ENCODE peak calls at places on chromosomes 6 and 20, in seven cellular contexts. N is tibial nerve, S is neural progenitor cell, C is WTC11, M is glutamatergic neuron, I is neural crest cell, O is RWPE1. H is an unnamed sample.

GRCh38 chr6:169161572-169162167 is 92.0 kb downstream of the THBS2 start:
- DNase-seq in N (no peak), S (no peak), C (no peak), M (no peak), I (no peak), O (no peak), H (no peak)

GRCh38 chr6:120576061-120576460 is 758.2 kb downstream of the TBC1D32 start:
- DNase-seq in N (no peak), S (no peak), C (no peak), M (no peak), I (no peak), O (no peak), H (no peak)

GRCh38 chr6:35259946-35260626 is 551 bp downstream of the ZNF76 start:
- DNase-seq in N (peak), S (no peak), C (peak), M (peak), I (no peak), O (peak), H (no peak)

GRCh38 chr6:159682265-159682664 is 10.8 kb downstream of the SOD2 start:
- DNase-seq in N (no peak), S (no peak), C (no peak), M (no peak), I (no peak), O (no peak), H (no peak)

GRCh38 chr6:32819729-32820128 is 2.9 kb upstream of the HLA-DOB start:
- DNase-seq in N (no peak), S (no peak), C (no peak), M (no peak), I (no peak), O (peak), H (no peak)

GRCh38 chr6:151069641-151070040 is 170.1 kb upstream of the AKAP12 start:
- DNase-seq in N (no peak), S (no peak), C (no peak), M (no peak), I (no peak), O (no peak), H (no peak)

GRCh38 chr6:118542184-118542952 is 5.7 kb upstream of the PLN start:
- DNase-seq in N (no peak), S (no peak), C (no peak), M (no peak), I (no peak), O (no peak), H (no peak)

GRCh38 chr20:35792740-35793139 is 20.9 kb downstream of the PHF20 start:
- DNase-seq in N (no peak), S (no peak), C (no peak), M (no peak), I (no peak), O (no peak), H (no peak)

GRCh38 chr6:119547024-119547423 is 197.5 kb upstream of the MAN1A1 start:
- DNase-seq in N (no peak), S (no peak), C (no peak), M (no peak), I (no peak), O (no peak), H (no peak)

GRCh38 chr6:39393075-39393474 is 70.6 kb upstream of the KCNK16 start:
- DNase-seq in N (no peak), S (no peak), C (no peak), M (no peak), I (no peak), O (no peak), H (no peak)

GRCh38 chr6:52115891-52116604 is 28.6 kb upstream of the PKHD1 start:
- DNase-seq in N (no peak), S (no peak), C (no peak), M (no peak), I (no peak), O (no peak), H (no peak)

GRCh38 chr20:35463455-35464300 is 8.3 kb downstream of the CEP250 start:
- DNase-seq in N (no peak), S (peak), C (peak), M (peak), I (peak), O (peak), H (no peak)

GRCh38 chr6:160279850-160280249 is 21.2 kb upstream of the SLC22A2 start:
- DNase-seq in N (no peak), S (no peak), C (no peak), M (no peak), I (no peak), O (peak), H (no peak)

GRCh38 chr6:345747-346388 is 45.7 kb upstream of the IRF4 start:
- DNase-seq in N (no peak), S (no peak), C (no peak), M (no peak), I (no peak), O (no peak), H (no peak)

GRCh38 chr20:35489717-35490116 is 34.3 kb downstream of the CEP250 start:
- DNase-seq in N (no peak), S (no peak), C (no peak), M (no peak), I (no peak), O (no peak), H (no peak)

GRCh38 chr6:111712398-111712797 is 106.7 kb upstream of the TRAF3IP2 start:
- DNase-seq in N (no peak), S (no peak), C (no peak), M (no peak), I (no peak), O (peak), H (no peak)

GRCh38 chr20:32877507-32877906 is 18.8 kb downstream of the EFCAB8 start:
- DNase-seq in N (no peak), S (no peak), C (no peak), M (no peak), I (no peak), O (no peak), H (no peak)

GRCh38 chr20:17077030-17077429 is 149.8 kb upstream of the PCSK2 start:
- DNase-seq in N (no peak), S (no peak), C (no peak), M (no peak), I (no peak), O (no peak), H (no peak)

GRCh38 chr20:35120012-35120701 is 27.0 kb downstream of the EDEM2 start:
- DNase-seq in N (no peak), S (no peak), C (no peak), M (no peak), I (no peak), O (no peak), H (no peak)

GRCh38 chr6:14726816-14727493 is 518.9 kb upstream of the JARID2 start:
- DNase-seq in N (no peak), S (no peak), C (no peak), M (no peak), I (no peak), O (no peak), H (no peak)

GRCh38 chr6:7146079-7146828 is 38.5 kb downstream of the RREB1 start:
- DNase-seq in N (no peak), S (no peak), C (no peak), M (peak), I (no peak), O (no peak), H (no peak)

GRCh38 chr6:130020106-130020851 is 1.9 kb downstream of the L3MBTL3 start:
- DNase-seq in N (peak), S (peak), C (no peak), M (peak), I (peak), O (peak), H (peak)

GRCh38 chr20:11214281-11214680 is 540.5 kb upstream of the JAG1 start:
- DNase-seq in N (no peak), S (no peak), C (no peak), M (no peak), I (no peak), O (no peak), H (no peak)

GRCh38 chr6:132937466-132937906 is 123.1 kb downstream of the RPS12 start:
- DNase-seq in N (no peak), S (peak), C (peak), M (peak), I (peak), O (peak), H (peak)

GRCh38 chr20:16201191-16201590 is 372.1 kb downstream of the KIF16B start:
- DNase-seq in N (no peak), S (no peak), C (no peak), M (no peak), I (no peak), O (no peak), H (no peak)

GRCh38 chr20:57568960-57569359 is 8.1 kb downstream of the PCK1 start:
- DNase-seq in N (no peak), S (no peak), C (no peak), M (no peak), I (no peak), O (no peak), H (no peak)
- TF ChIP-seq CTCF in N (no peak), S (no peak), C (no peak), M (no peak), I (no peak), O (no peak), H (no peak)

GRCh38 chr6:152121910-152122309 is 314.4 kb downstream of the ESR1 start:
- DNase-seq in N (no peak), S (no peak), C (no peak), M (no peak), I (no peak), O (no peak), H (no peak)

GRCh38 chr6:152122434-152122833 is 315.0 kb downstream of the ESR1 start:
- DNase-seq in N (no peak), S (no peak), C (no peak), M (no peak), I (no peak), O (no peak), H (no peak)

GRCh38 chr6:152118224-152118623 is 310.7 kb downstream of the ESR1 start:
- DNase-seq in N (no peak), S (no peak), C (no peak), M (no peak), I (no peak), O (no peak), H (no peak)

GRCh38 chr6:152117156-152118129 is 310.0 kb downstream of the ESR1 start:
- DNase-seq in N (no peak), S (no peak), C (no peak), M (no peak), I (no peak), O (no peak), H (no peak)

DNA sequence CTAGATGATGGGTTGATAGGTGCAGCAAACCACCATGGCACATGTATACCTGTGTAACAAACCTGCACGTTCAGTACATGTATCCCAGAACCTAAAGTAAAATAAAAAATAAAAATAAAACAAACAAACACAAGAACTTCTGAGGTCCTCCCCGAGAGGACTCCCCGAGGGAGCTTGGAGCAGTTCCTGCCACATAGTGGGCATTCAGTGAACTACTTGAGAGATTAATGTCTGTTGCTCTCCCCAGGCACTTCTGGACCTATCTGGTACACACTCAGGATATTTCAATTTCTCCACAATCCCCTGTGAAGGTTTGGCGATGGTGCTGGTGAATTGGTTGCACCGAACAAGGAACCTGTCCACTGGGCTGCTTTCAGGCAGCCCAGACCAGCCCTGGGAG is 311.2 kb downstream of the ESR1 start:
- DNase-seq in N (no peak), S (no peak), C (no peak), M (no peak), I (no peak), O (no peak), H (no peak)
- TF ChIP-seq CTCF in N (no peak), S (no peak), C (no peak), M (no peak), I (no peak), O (no peak), H (no peak)

GRCh38 chr6:70566751-70567382 is at the start of gene SDHAF4:
- DNase-seq in N (peak), S (peak), C (peak), M (peak), I (peak), O (peak), H (peak)
- TF ChIP-seq CTCF in N (no peak), S (no peak), C (no peak), M (peak), I (peak), O (no peak), H (no peak)

DNA sequence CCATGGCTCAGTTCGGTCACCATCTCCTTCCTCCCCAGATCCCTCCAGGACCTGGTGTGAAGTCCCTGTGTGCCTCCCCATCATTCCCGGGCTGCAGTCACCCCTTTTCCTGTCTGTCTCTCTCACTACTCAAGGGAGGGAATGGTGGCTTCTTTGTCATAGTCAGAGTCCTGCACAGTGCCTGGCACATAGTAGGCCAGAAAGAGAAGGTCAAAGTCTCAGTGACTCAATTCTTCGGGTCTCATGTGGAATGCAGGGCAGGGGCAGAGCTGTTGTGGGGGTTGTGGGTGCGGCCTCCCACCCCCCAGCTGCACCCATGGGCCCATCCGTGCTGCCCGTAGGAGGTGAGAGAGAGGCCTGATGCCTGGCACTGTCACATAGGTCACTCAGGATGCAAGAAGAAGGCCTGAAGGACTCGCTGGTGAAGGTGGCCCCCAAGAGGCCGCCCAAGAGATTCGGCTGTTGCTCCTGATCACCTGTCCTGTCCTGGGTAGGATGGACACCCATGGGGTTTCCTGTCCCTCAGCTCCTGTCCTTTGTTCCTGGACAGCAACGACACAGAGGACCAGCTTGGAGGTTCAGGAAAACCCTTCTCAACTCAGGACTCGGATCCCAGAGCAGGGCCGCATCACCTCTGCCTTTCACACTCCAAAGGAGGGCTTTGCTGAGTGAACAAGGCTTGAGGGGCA is 34.1 kb downstream of the RAB44 start:
- DNase-seq in N (no peak), S (no peak), C (no peak), M (no peak), I (no peak), O (no peak), H (no peak)
- TF ChIP-seq CTCF in N (no peak), S (peak), C (no peak), M (no peak), I (no peak), O (no peak), H (no peak)

H was measured in mesothelial cell of epicardium.